ENCODE peak calls at places on chromosomes 2 and 18, in five cellular contexts. G is NCI-H2171, D is GM23248, L is fibroblast of gingiva, F is fibroblast of villous mesenchyme. Z is an unnamed sample.

GRCh38 chr2:75560768-75561565 is at the start of gene EVA1A:
- DNase-seq in F (peak), G (no peak), L (peak), D (peak), Z (no peak)

GRCh38 chr2:186498834-186499233 is 12.8 kb downstream of the ZC3H15 start:
- DNase-seq in L (no peak), F (no peak), G (no peak), D (no peak), Z (no peak)

GRCh38 chr2:121698318-121698930 is 38.3 kb downstream of the NIFK start:
- DNase-seq in L (no peak), F (no peak), G (no peak), D (no peak), Z (no peak)

GRCh38 chr2:42205337-42205736 is 36.2 kb downstream of the EML4 start:
- DNase-seq in L (no peak), D (no peak), F (no peak), G (no peak), Z (no peak)

GRCh38 chr2:227153307-227153706 is 10.7 kb downstream of the COL4A4 start:
- DNase-seq in F (no peak), D (no peak), G (no peak), L (no peak), Z (no peak)

GRCh38 chr2:88016948-88017779 is 817 bp upstream of the RNU2-63P start:
- DNase-seq in D (no peak), F (no peak), G (peak), L (no peak), Z (no peak)

GRCh38 chr2:217956895-217957457 is 45.8 kb downstream of the TNS1 start:
- DNase-seq in F (no peak), G (no peak), L (no peak), D (no peak), Z (no peak)

GRCh38 chr2:184449760-184450159 is 148.6 kb upstream of the ZNF804A start:
- DNase-seq in G (peak), D (no peak), L (no peak), F (no peak), Z (no peak)

GRCh38 chr2:42256502-42256901 is 87.3 kb downstream of the EML4 start:
- DNase-seq in G (no peak), D (no peak), F (no peak), L (no peak), Z (peak)

GRCh38 chr2:170214309-170214902 is 36.5 kb downstream of the MYO3B start:
- DNase-seq in F (no peak), L (no peak), G (no peak), D (no peak), Z (no peak)

GRCh38 chr2:101949304-101949703 is 42.5 kb upstream of the IL1R2 start:
- DNase-seq in F (no peak), D (peak), G (no peak), L (no peak), Z (no peak)

GRCh38 chr18:6561029-6561861 is 146.5 kb upstream of the L3MBTL4 start:
- DNase-seq in L (no peak), G (no peak), D (peak), F (peak), Z (no peak)

GRCh38 chr18:78399992-78400503 is 579.6 kb upstream of the SALL3 start:
- DNase-seq in D (no peak), F (no peak), G (no peak), L (no peak), Z (no peak)

GRCh38 chr2:149087751-149088150 is 49.3 kb downstream of the LYPD6B start:
- DNase-seq in F (no peak), D (no peak), L (no peak), G (no peak), Z (no peak)

GRCh38 chr2:42314892-42315468 is 46.0 kb downstream of the COX7A2L start:
- DNase-seq in G (no peak), D (peak), L (peak), F (peak), Z (no peak)

GRCh38 chr2:10449481-10449831 is 1.3 kb upstream of the ODC1 start:
- DNase-seq in L (no peak), D (no peak), F (no peak), G (no peak), Z (no peak)

GRCh38 chr18:5238371-5238758 is 41.3 kb upstream of the AKAIN1 start:
- DNase-seq in D (peak), G (no peak), F (no peak), L (peak), Z (peak)

GRCh38 chr2:196079052-196079451 is 10.4 kb upstream of the DNAH7 start:
- DNase-seq in G (no peak), D (peak), F (no peak), L (peak), Z (no peak)

GRCh38 chr18:57051019-57051418 is 95.9 kb upstream of the BOD1L2 start:
- DNase-seq in G (no peak), L (no peak), F (no peak), D (no peak), Z (no peak)